ENCODE peak calls at places on chromosomes 1 and 21, in five cellular contexts. H is mammary epithelial cell, D is adrenal gland, E is cardiac muscle cell, Y is WERI-Rb-1. X is an unnamed sample.
A peak's percentile ranks its signal among the peaks of the same experiment; 100 is the strongest.

GRCh38 chr1:227805606-227806197 is 9.8 kb upstream of the PRSS38 start:
- DNase-seq in E (peak; percentile 49), H (peak; percentile 99), D (no peak), Y (no peak), X (no peak)

GRCh38 chr1:11979818-11980675 is at the start of gene MFN2:
- DNase-seq in Y (peak; percentile 98), D (peak; percentile 99), E (peak; percentile 99), H (peak; percentile 98), X (peak; percentile 93)

GRCh38 chr1:180157108-180157507 is 2.4 kb downstream of the QSOX1 start:
- DNase-seq in E (peak; percentile 43), Y (no peak), D (no peak), H (no peak), X (no peak)

GRCh38 chr1:67285780-67286488 is 21.7 kb upstream of the IL12RB2 start:
- DNase-seq in Y (no peak), E (no peak), D (no peak), H (peak; percentile 58), X (no peak)

GRCh38 chr1:107829083-107829771 is 135.8 kb downstream of the VAV3 start:
- DNase-seq in Y (no peak), H (no peak), D (no peak), E (peak; percentile 65), X (no peak)

GRCh38 chr1:201409440-201409839 is 10.3 kb upstream of the LAD1 start:
- DNase-seq in D (no peak), Y (no peak), H (no peak), E (peak; percentile 37), X (no peak)

GRCh38 chr1:235999259-235999925 is 65.5 kb downstream of the NID1 start:
- DNase-seq in Y (no peak), H (peak; percentile 97), D (peak; percentile 43), E (peak; percentile 89), X (no peak)

GRCh38 chr1:228015276-228016180 is 8.7 kb downstream of the WNT3A start:
- DNase-seq in H (peak; percentile 32), D (no peak), Y (no peak), E (peak; percentile 62), X (no peak)

GRCh38 chr1:68217060-68217554 is 15.2 kb downstream of the WLS start:
- DNase-seq in H (no peak), E (no peak), Y (no peak), D (no peak), X (no peak)

GRCh38 chr1:116127123-116127847 is 16.1 kb downstream of the MAB21L3 start:
- DNase-seq in E (no peak), Y (no peak), H (no peak), D (no peak), X (no peak)

GRCh38 chr1:92538413-92539061 is 51.8 kb upstream of the GFI1 start:
- DNase-seq in Y (no peak), E (no peak), H (peak; percentile 29), D (no peak), X (no peak)

GRCh38 chr1:115641762-115642167 is at the start of gene VANGL1:
- DNase-seq in Y (peak; percentile 57), D (peak; percentile 76), E (peak; percentile 75), H (peak; percentile 64), X (peak; percentile 62)

GRCh38 chr1:176559474-176560390 is 96.8 kb downstream of the PAPPA2 start:
- DNase-seq in D (peak; percentile 70), Y (peak; percentile 73), E (peak; percentile 71), H (peak; percentile 27), X (peak; percentile 63)

GRCh38 chr1:172402878-172403573 is 17.5 kb upstream of the C1orf105 start:
- DNase-seq in Y (no peak), H (no peak), D (no peak), E (peak; percentile 19), X (no peak)

GRCh38 chr21:46078322-46078981 is 19.5 kb upstream of the COL6A2 start:
- DNase-seq in D (peak; percentile 35), Y (peak; percentile 6), E (no peak), H (no peak), X (no peak)

GRCh38 chr1:192763243-192763642 is 45.6 kb upstream of the RGS2 start:
- DNase-seq in D (no peak), Y (no peak), H (peak; percentile 61), E (peak; percentile 12), X (no peak)

GRCh38 chr1:17826165-17826488 is 71.0 kb downstream of the ACTL8 start:
- DNase-seq in D (peak; percentile 71), E (peak; percentile 48), H (no peak), Y (peak; percentile 90), X (peak; percentile 61)

GRCh38 chr1:21653744-21654100 is 15.4 kb downstream of the RAP1GAP start:
- DNase-seq in E (no peak), Y (no peak), H (no peak), D (no peak), X (no peak)

GRCh38 chr1:30748098-30748698 is 9.4 kb downstream of the LAPTM5 start:
- DNase-seq in D (no peak), E (peak; percentile 24), H (peak; percentile 74), Y (peak; percentile 96), X (no peak)

GRCh38 chr1:160137216-160137862 is 14.1 kb upstream of the ATP1A4 start:
- DNase-seq in D (no peak), Y (no peak), H (no peak), E (no peak), X (no peak)

GRCh38 chr1:245378352-245379144 is 223.8 kb downstream of the KIF26B start:
- DNase-seq in H (peak; percentile 10), D (no peak), Y (no peak), E (no peak), X (no peak)

GRCh38 chr1:212477014-212477679 is 44.4 kb downstream of the NENF start:
- DNase-seq in E (peak; percentile 89), H (peak; percentile 75), Y (peak; percentile 87), D (peak; percentile 95), X (peak; percentile 85)

GRCh38 chr1:187641463-187641862 is 812.7 kb downstream of the PLA2G4A start:
- DNase-seq in Y (no peak), E (no peak), H (no peak), D (no peak), X (peak; percentile 83)
- H3K4me3 ChIP-seq in Y (no peak overlapping the region), E (no peak overlapping the region), H (no peak overlapping the region), D (no peak overlapping the region), X (peak overlapping the region; percentile 82)

GRCh38 chr21:35697321-35697808 is 363.0 kb downstream of the SETD4 start:
- DNase-seq in E (peak; percentile 81), Y (no peak), D (peak; percentile 88), H (peak; percentile 3), X (no peak)

GRCh38 chr21:35699360-35699759 is 361.0 kb downstream of the SETD4 start:
- DNase-seq in Y (no peak), D (no peak), E (no peak), H (no peak), X (no peak)

DNA sequence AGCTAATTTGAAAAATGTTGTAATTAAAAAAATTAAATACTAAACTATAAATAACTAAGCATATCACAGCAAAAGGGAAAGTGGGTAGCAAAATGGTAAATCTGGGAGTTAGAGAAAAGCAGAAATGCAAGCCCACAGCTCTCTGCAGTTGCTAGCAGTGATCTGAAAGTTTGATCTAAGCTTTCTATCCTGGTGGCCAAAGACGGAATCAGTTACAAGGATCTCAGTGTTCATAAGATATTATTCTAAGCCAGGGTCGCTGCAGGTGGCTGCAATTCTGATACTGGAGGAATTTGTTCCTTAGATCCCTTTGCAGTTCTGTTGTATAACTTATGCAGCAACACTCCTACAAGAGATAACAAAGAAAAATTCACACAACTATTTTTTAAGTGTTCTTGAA is 363.7 kb downstream of the SETD4 start:
- DNase-seq in D (no peak), H (no peak), Y (no peak), E (no peak), X (no peak)
- TF ChIP-seq CTCF in D (no peak), H (no peak), Y (no peak), E (no peak), X (no peak)

GRCh38 chr1:29309621-29310020 is 73.3 kb downstream of the PTPRU start:
- DNase-seq in E (no peak), H (no peak), D (no peak), Y (no peak), X (no peak)

GRCh38 chr1:29303201-29304024 is 67.1 kb downstream of the PTPRU start:
- DNase-seq in H (no peak), E (no peak), D (no peak), Y (no peak), X (no peak)

GRCh38 chr1:29305943-29306342 is 69.6 kb downstream of the PTPRU start:
- DNase-seq in D (no peak), E (peak; percentile 13), H (no peak), Y (no peak), X (no peak)

GRCh38 chr1:29306471-29307140 is 70.3 kb downstream of the PTPRU start:
- DNase-seq in E (no peak), D (no peak), H (no peak), Y (no peak), X (no peak)

DNA sequence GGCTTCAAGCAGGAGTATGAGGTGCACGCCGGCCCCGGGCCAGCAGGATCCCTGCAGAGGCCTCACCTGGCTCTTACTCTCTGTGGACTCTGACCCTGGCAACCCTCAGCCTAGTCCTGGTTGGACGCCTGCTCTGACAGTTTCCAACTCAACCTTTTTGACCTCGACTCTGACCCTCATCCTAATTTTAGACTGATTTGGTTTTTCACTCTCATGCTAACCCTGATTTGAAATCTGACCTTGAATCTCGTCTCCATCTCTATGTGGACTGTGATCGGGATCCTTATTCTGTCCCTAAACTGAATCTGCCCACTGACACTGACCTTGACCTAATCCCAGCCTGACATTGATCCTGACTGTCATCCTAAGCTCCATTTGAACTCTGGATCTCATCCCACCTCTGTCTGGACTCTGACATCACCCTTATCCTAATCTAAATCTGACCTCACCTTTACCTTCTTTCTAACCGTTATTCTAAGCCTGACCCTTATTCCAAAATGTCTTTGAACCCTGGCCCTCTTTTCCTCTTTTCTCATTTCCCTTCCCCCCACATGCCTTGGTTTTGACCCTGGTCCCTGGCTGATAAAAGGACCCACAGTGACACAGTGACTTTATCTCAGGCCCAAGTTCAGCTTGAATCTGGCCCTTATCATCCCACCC is 67.8 kb downstream of the PTPRU start:
- DNase-seq in H (no peak), Y (no peak), D (no peak), E (no peak), X (no peak)
- H3K27me3 ChIP-seq in H (no peaks in the 10 kb centered on the region), Y (no peaks in the 10 kb centered on the region), D (no peaks in the 10 kb centered on the region), E (no peaks in the 10 kb centered on the region), X (no peaks in the 10 kb centered on the region)

DNA sequence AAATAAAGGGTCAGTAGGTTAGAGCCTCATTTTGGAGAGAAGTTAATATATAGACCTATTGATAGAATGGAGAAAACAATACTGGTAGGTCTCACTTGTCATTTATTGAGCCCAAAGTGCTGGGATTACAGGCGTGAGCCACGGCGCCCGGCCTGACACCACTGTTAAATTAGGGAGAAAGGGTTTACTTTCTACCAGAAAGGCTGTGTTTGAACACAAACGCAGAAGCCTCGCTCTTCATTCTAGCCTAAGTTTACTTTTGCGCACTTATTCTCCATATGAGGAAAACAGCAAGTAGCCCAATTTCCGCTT is 710 bp upstream of the PRPF3 start:
- DNase-seq in Y (no peak), D (no peak), E (peak; percentile 3), H (no peak), X (no peak)
- H3K4me3 ChIP-seq in Y (peak overlapping the region; percentile 92), D (no peak overlapping the region), E (peak overlapping the region; percentile 86), H (peak overlapping the region; percentile 28), X (peak overlapping the region; percentile 97)

GRCh38 chr21:23936224-23936623 is 1671.1 kb downstream of the MRPL39 start:
- DNase-seq in H (no peak), Y (peak; percentile 9), E (peak; percentile 4), D (no peak), X (peak; percentile 57)
- TF ChIP-seq CTCF in H (no peak), Y (peak; percentile 60), E (no peak), D (peak; percentile 15), X (peak; percentile 89)

X was measured in BE2C.